ENCODE peak calls at places on chromosome 11, in eight cellular contexts. U is osteoblast, F is H1, P is PC-9, W is HS-27A, Y is adrenal gland, G is MV-4-11, O is hypothalamus. S is an unnamed sample.

GRCh38 chr11:74739546-74740270 is 8.5 kb upstream of the CHRDL2 start:
- DNase-seq in U (peak; percentile 96), F (peak; percentile 46), P (peak; percentile 66), W (no peak), Y (peak; percentile 50), G (peak; percentile 56), O (no peak), S (peak; percentile 54)

GRCh38 chr11:2522636-2523255 is 77.9 kb downstream of the KCNQ1 start:
- DNase-seq in U (peak; percentile 49), F (no peak), P (no peak), W (no peak), Y (peak; percentile 26), G (no peak), O (no peak), S (peak; percentile 57)

GRCh38 chr11:133303262-133303661 is 229.0 kb downstream of the OPCML start:
- DNase-seq in U (no peak), F (no peak), P (no peak), W (no peak), Y (no peak), G (no peak), O (no peak), S (no peak)

GRCh38 chr11:75445315-75445953 is 12.4 kb upstream of the KLHL35 start:
- DNase-seq in U (peak; percentile 94), F (no peak), P (no peak), W (no peak), Y (peak; percentile 75), G (peak; percentile 16), O (peak; percentile 77), S (peak; percentile 91)

GRCh38 chr11:128547946-128548654 is 39.3 kb downstream of the ETS1 start:
- DNase-seq in U (no peak), F (no peak), P (no peak), W (no peak), Y (no peak), G (no peak), O (no peak), S (no peak)

GRCh38 chr11:19075636-19076035 is 15.1 kb upstream of the MRGPRX2 start:
- DNase-seq in U (no peak), F (no peak), P (no peak), W (no peak), Y (no peak), G (no peak), O (no peak), S (no peak)

GRCh38 chr11:31045335-31045734 is 324.2 kb downstream of the DCDC1 start:
- DNase-seq in U (no peak), F (no peak), P (no peak), W (no peak), Y (no peak), G (no peak), O (no peak), S (no peak)

GRCh38 chr11:121716060-121716459 is 263.3 kb upstream of the SORL1-AS1 start:
- DNase-seq in U (no peak), F (no peak), P (no peak), W (no peak), Y (no peak), G (no peak), O (no peak), S (no peak)

GRCh38 chr11:10310301-10310841 is 5.5 kb downstream of the ADM start:
- DNase-seq in U (no peak), F (no peak), P (no peak), W (no peak), Y (no peak), G (peak; percentile 11), O (no peak), S (no peak)

GRCh38 chr11:16876053-16876752 is 137.8 kb downstream of the C11orf58 start:
- DNase-seq in U (no peak), F (no peak), P (no peak), W (no peak), Y (no peak), G (no peak), O (no peak), S (no peak)

GRCh38 chr11:13317293-13318080 is 39.9 kb downstream of the BMAL1 start:
- DNase-seq in U (no peak), F (no peak), P (no peak), W (no peak), Y (no peak), G (no peak), O (no peak), S (no peak)

GRCh38 chr11:61775106-61775505 is 17.3 kb downstream of the TMEM258 start:
- DNase-seq in U (no peak), F (no peak), P (no peak), W (no peak), Y (no peak), G (no peak), O (no peak), S (no peak)

GRCh38 chr11:14969922-14970323 is 2.2 kb downstream of the CALCA start:
- DNase-seq in U (peak; percentile 39), F (peak; percentile 49), P (no peak), W (no peak), Y (peak; percentile 18), G (peak; percentile 0), O (no peak), S (peak; percentile 24)